ENCODE peak calls at places on chromosomes 4 and X, in seven cellular contexts. J, Q, E, P, G, M and V are unnamed samples.

GRCh38 chrX:150476183-150476699 is 92.2 kb upstream of the MTM1 start:
- DNase-seq in G (no peak), E (no peak), J (no peak), Q (no peak), M (no peak), P (no peak), V (no peak)

GRCh38 chrX:119885554-119886428 is 9.9 kb upstream of the AKAP14 start:
- DNase-seq in P (no peak), E (no peak), G (peak; percentile 98), M (no peak), J (peak; percentile 40), Q (no peak), V (no peak)

GRCh38 chr4:70838972-70839536 is 636 bp downstream of the GRSF1 start:
- DNase-seq in J (peak; percentile 73), E (peak; percentile 67), M (peak; percentile 86), P (no peak), G (peak; percentile 34), Q (no peak), V (peak; percentile 61)

GRCh38 chrX:14010566-14010965 is 19.1 kb downstream of the GEMIN8 start:
- DNase-seq in P (no peak), Q (no peak), E (no peak), G (no peak), M (no peak), J (no peak), V (no peak)

GRCh38 chr4:176380352-176381157 is 60.8 kb downstream of the SPCS3 start:
- DNase-seq in J (no peak), Q (no peak), G (no peak), M (no peak), P (no peak), E (no peak), V (no peak)

GRCh38 chrX:40100141-40100536 is 2.4 kb upstream of the BCOR start:
- DNase-seq in G (no peak), M (peak; percentile 63), Q (no peak), P (no peak), E (no peak), J (peak; percentile 57), V (peak; percentile 78)

GRCh38 chrX:110836982-110837381 is 41.4 kb upstream of the CHRDL1 start:
- DNase-seq in E (no peak), P (no peak), Q (no peak), M (peak; percentile 22), J (no peak), G (no peak), V (no peak)

GRCh38 chrX:330726-331144 is 12.1 kb upstream of the GTPBP6 start:
- DNase-seq in E (no peak), G (no peak), J (no peak), P (no peak), Q (no peak), M (peak; percentile 56), V (no peak)

GRCh38 chr4:41366911-41367517 is 110.3 kb downstream of the UCHL1 start:
- DNase-seq in M (no peak), G (no peak), Q (no peak), P (no peak), E (no peak), J (no peak), V (no peak)

GRCh38 chr4:183249854-183250253 is 70.2 kb downstream of the CLDN22 start:
- DNase-seq in P (no peak), M (peak; percentile 57), J (peak; percentile 40), G (peak; percentile 16), Q (no peak), E (no peak), V (peak; percentile 50)

GRCh38 chr4:132614682-132615081 is 534.4 kb upstream of the PCDH10 start:
- DNase-seq in Q (no peak), E (no peak), M (no peak), J (no peak), G (no peak), P (no peak), V (no peak)

GRCh38 chrX:135295238-135295943 is 13.9 kb upstream of the ETDC start:
- DNase-seq in J (no peak), E (peak; percentile 63), G (no peak), M (peak; percentile 59), P (no peak), Q (peak; percentile 9), V (no peak)

GRCh38 chr4:105894570-105895323 is 524 bp upstream of the NPNT start:
- DNase-seq in E (peak; percentile 70), J (no peak), Q (no peak), P (peak; percentile 36), M (no peak), G (no peak), V (peak; percentile 52)

GRCh38 chr4:83905952-83906351 is 370.0 kb downstream of the GPAT3 start:
- DNase-seq in E (peak; percentile 49), Q (no peak), P (no peak), J (peak; percentile 26), G (peak; percentile 3), M (no peak), V (peak; percentile 53)

GRCh38 chr4:57151481-57151880 is 41.3 kb upstream of the IGFBP7 start:
- DNase-seq in J (no peak), P (no peak), E (no peak), G (no peak), Q (no peak), M (no peak), V (no peak)

GRCh38 chrX:107715331-107716044 is 60.1 kb downstream of the TSC22D3 start:
- DNase-seq in P (no peak), M (peak; percentile 30), G (no peak), Q (no peak), J (no peak), E (no peak), V (no peak)

GRCh38 chr4:6225469-6225868 is 25.1 kb upstream of the JAKMIP1 start:
- DNase-seq in M (no peak), Q (no peak), P (no peak), G (no peak), J (peak; percentile 23), E (peak; percentile 85), V (peak; percentile 89)

GRCh38 chr4:6221851-6222760 is 21.8 kb upstream of the JAKMIP1 start:
- DNase-seq in J (peak; percentile 17), G (no peak), M (peak; percentile 97), P (peak; percentile 29), E (peak; percentile 94), Q (no peak), V (peak; percentile 75)

GRCh38 chrX:108399427-108400165 is 38.6 kb downstream of the COL4A6 start:
- DNase-seq in G (no peak), M (no peak), J (no peak), E (no peak), P (no peak), Q (no peak), V (no peak)

DNA sequence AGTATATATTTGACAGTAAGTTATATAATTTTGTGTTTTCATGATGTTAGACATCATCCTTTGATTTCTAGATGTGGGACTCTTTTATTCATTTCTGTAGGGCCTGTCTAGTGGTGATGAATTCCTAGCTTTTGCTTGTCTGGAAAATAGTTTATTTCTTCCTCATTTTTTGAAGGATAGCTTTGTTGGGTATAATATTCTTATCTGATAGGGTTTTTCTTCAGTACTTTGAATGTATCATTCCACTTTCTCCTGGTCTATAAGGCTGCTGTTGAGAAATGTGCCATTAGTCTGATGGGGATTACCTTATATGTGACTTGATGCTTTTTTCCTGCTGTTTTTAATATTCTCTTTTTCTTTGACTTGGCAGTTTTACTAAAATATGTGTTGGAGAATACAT is 1104.5 kb downstream of the FAT4 start:
- DNase-seq in G (no peak), P (no peak), Q (no peak), M (no peak), E (no peak), J (no peak), V (no peak)
- TF ChIP-seq JUND in G (no peak), P (no peak), Q (no peak), M (no peak), E (no peak), J (no peak), V (no peak)

DNA sequence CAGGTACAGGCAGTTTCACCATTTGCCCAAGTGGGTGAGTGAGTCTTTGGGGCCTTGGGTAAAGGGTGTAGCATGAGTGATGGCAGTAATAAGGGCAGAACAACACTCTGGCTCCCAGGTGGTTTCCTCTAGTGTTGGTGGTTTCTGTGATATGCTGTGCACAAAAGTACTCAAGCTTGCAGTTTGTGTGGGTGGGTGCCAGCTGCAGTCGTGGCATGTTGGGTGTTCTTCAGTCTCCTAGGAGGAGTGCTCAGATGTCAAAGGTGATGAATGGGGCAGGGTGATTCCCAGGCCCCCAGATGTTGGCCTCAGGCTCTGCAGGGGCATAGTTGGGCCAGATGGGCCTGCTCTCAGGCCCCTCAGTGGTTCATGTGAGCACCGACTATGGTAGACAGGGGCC is 166.1 kb upstream of the KLF8 start:
- DNase-seq in P (no peak), G (no peak), E (no peak), Q (peak; percentile 57), J (no peak), M (no peak), V (no peak)
- TF ChIP-seq JUND in P (no peak), G (no peak), E (no peak), Q (no peak), J (no peak), M (no peak), V (no peak)

GRCh38 chr4:80989921-80990544 is 40.5 kb upstream of the BMP3 start:
- DNase-seq in G (peak; percentile 40), E (peak; percentile 43), J (peak; percentile 57), Q (peak; percentile 26), M (peak; percentile 5), P (peak; percentile 50), V (peak; percentile 3)
- TF ChIP-seq JUND in G (no peak), E (no peak), J (no peak), Q (no peak), M (no peak), P (no peak), V (no peak)

GRCh38 chr4:123248260-123248659 is 148.3 kb upstream of the SPRY1 start:
- DNase-seq in G (no peak), M (peak; percentile 7), J (no peak), E (no peak), Q (no peak), P (no peak), V (no peak)
- TF ChIP-seq JUND in G (no peak), M (no peak), J (no peak), E (no peak), Q (no peak), P (no peak), V (no peak)

DNA sequence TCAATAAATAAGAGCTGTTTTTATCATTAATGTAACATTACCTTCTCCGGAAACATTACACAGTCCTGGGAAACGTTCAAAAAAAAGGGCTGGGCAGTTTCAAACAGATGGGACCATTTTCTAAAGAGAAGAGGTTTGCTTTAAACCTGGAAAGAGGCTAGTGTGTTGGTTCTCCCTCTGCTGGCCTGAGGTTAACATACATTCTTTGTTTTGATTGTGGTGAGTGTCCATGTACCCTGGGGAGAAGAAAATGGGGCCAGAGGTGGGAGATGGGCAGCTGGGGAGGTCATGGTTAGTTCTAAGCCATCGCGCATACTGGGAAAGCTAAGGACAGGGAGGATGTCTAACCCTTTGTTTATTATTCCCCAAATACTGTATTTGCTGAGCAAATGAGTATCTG is 194.7 kb downstream of the CPEB2 start:
- DNase-seq in P (no peak), G (peak; percentile 23), M (peak; percentile 35), J (peak; percentile 21), Q (no peak), E (peak; percentile 46), V (peak; percentile 28)
- TF ChIP-seq JUND in P (no peak), G (no peak), M (no peak), J (no peak), Q (no peak), E (no peak), V (no peak)